ENCODE peak calls at places on chromosomes 2 and 18, in four cellular contexts. V is mesendoderm, U is IMR-90, D is H1. C is an unnamed sample.

GRCh38 chr2:45045706-45046105 is 36.5 kb upstream of the SIX2 start:
- DNase-seq in V (no peak), U (no peak), D (no peak), C (no peak)

GRCh38 chr2:218986148-218986761 is 1.3 kb upstream of the FEV start:
- DNase-seq in V (no peak), U (no peak), D (no peak), C (no peak)

GRCh38 chr2:232276084-232276738 is 102.3 kb upstream of the ALPP start:
- DNase-seq in V (peak; percentile 47), U (no peak), D (no peak), C (no peak)

GRCh38 chr2:54824582-54824981 is 101.1 kb downstream of the EML6 start:
- DNase-seq in V (no peak), U (no peak), D (no peak), C (no peak)

GRCh38 chr18:11251891-11252270 is 102.5 kb upstream of the PIEZO2 start:
- DNase-seq in V (no peak), U (peak; percentile 18), D (no peak), C (no peak)

GRCh38 chr18:47345996-47346395 is 94.5 kb upstream of the SKOR2 start:
- DNase-seq in V (no peak), U (no peak), D (no peak), C (no peak)

GRCh38 chr2:1854747-1855146 is 110.4 kb upstream of the PXDN start:
- DNase-seq in V (peak; percentile 90), U (peak; percentile 11), D (peak; percentile 75), C (peak; percentile 80)

GRCh38 chr2:236939271-236939670 is 146.4 kb upstream of the COPS8 start:
- DNase-seq in V (no peak), U (no peak), D (peak; percentile 24), C (no peak)

GRCh38 chr2:201116959-201117734 is 1.2 kb downstream of the CFLAR start:
- DNase-seq in V (peak; percentile 26), U (peak; percentile 86), D (no peak), C (no peak)

GRCh38 chr2:178796079-178796677 is 11.0 kb downstream of the TTN start:
- DNase-seq in V (no peak), U (peak; percentile 50), D (no peak), C (no peak)

GRCh38 chr2:187654535-187654934 is 100.3 kb upstream of the TFPI start:
- DNase-seq in V (no peak), U (no peak), D (no peak), C (peak; percentile 56)

GRCh38 chr2:240956935-240957655 is 41.3 kb upstream of the SNED1 start:
- DNase-seq in V (no peak), U (no peak), D (peak; percentile 45), C (peak; percentile 20)

GRCh38 chr2:8684885-8685696 is 3.2 kb downstream of the ID2 start:
- DNase-seq in V (peak; percentile 92), U (peak; percentile 52), D (peak; percentile 80), C (peak; percentile 75)

GRCh38 chr2:120771556-120772208 is 36.0 kb downstream of the GLI2 start:
- DNase-seq in V (peak; percentile 54), U (peak; percentile 95), D (no peak), C (no peak)

GRCh38 chr2:145653553-145653952 is 1133.6 kb upstream of the ZEB2 start:
- DNase-seq in V (no peak), U (peak; percentile 5), D (no peak), C (no peak)

GRCh38 chr2:53315170-53315569 is 452.4 kb upstream of the CHAC2 start:
- DNase-seq in V (no peak), U (no peak), D (no peak), C (no peak)

GRCh38 chr2:215611609-215612386 is 175.9 kb upstream of the FN1 start:
- DNase-seq in V (no peak), U (no peak), D (no peak), C (no peak)

GRCh38 chr2:215614296-215614695 is 178.4 kb upstream of the FN1 start:
- DNase-seq in V (no peak), U (no peak), D (no peak), C (no peak)

GRCh38 chr2:215615067-215615828 is 179.4 kb upstream of the FN1 start:
- DNase-seq in V (no peak), U (no peak), D (no peak), C (no peak)

GRCh38 chr2:215612770-215613169 is 176.9 kb upstream of the FN1 start:
- DNase-seq in V (peak; percentile 70), U (peak; percentile 91), D (no peak), C (no peak)

DNA sequence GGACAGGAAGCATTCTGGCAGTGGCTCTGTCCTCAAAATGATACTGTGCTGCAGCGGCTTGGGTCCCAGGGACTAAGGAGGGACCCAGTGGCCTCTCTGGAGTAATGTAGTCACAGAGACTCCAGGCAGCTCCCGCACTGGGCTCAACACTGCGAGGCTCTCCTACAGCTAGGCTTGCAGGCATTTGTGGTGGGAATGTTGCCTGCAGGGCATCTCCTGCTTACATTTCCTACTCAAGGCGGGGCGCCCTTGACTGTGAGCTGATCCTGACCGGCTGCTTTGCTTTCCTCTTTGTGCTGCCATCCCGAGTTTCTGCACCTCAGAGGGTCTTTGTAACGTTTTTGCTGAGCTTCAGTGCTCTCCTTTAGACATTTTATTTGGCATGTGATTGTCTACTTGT is 177.4 kb upstream of the FN1 start:
- DNase-seq in V (peak; percentile 93), U (peak; percentile 76), D (no peak), C (peak; percentile 89)
- H2BK5ac ChIP-seq in V (no peak overlapping the region), U (peak overlapping the region; percentile 77), D (no peak overlapping the region), C (no peak overlapping the region)

DNA sequence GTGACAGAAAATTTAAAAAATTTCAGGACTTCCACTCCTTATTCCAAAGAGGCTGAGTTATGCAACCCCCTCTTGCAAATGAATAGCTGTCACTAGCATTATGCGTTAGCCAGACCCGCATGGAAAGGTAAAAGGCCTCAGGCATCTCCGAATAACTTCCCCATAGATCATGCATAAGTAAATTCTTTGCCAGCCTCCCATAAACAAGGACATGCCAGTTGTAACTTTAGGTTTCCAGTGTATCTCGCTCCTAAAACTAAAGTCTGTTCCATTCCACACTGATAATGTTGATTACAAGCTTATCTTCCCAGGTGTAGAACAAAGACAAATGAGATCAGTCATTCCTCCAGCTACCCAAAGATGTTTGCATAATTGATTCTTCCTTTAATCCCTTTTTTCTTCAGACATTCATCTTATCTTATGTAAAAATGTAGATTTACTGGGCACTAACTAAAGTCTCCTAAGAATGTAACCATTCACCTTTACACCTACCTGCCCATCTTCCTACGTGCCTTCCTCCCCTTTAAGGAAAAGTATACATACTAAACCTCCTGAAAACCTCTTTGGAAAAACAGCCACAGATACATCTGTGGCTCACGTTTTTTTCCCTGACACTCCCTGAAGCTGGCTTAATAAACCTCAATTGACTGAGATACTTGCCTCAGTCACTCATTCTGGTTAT is 13.6 kb upstream of the NFU1 start:
- DNase-seq in V (peak; percentile 93), U (no peak), D (no peak), C (no peak)
- H4K5ac ChIP-seq in V (no peak overlapping the region), U (no peak overlapping the region), D (no peak overlapping the region), C (no peak overlapping the region)

GRCh38 chr2:26312471-26312870 is 33.5 kb upstream of the SELENOI start:
- DNase-seq in V (no peak), U (no peak), D (no peak), C (no peak)

GRCh38 chr2:26316041-26316440 is 29.9 kb upstream of the SELENOI start:
- DNase-seq in V (peak; percentile 39), U (no peak), D (no peak), C (no peak)

GRCh38 chr2:26316845-26317244 is 29.1 kb upstream of the SELENOI start:
- DNase-seq in V (no peak), U (no peak), D (no peak), C (no peak)

GRCh38 chr2:26314243-26314642 is 31.7 kb upstream of the SELENOI start:
- DNase-seq in V (peak; percentile 47), U (no peak), D (no peak), C (peak; percentile 64)

DNA sequence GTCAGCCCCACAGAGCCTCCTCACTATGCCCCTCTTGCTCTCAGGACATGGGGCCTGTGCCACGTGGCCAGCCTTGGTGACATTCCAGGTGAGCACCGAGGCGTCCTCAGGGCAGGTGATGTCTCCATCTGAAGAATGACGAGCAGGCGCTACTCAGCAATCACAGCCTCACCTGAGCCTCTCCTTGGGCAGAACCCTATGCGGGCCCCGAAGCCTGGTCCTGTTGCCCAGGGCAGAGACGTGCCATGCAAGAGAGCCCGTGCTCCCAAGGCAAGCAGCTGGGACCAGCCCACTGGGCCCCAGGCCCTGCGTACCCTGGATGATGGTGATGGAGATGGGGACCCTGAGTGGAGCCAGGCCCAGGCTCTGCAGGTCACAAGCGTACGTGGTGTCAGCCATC is 32.5 kb upstream of the SELENOI start:
- DNase-seq in V (no peak), U (no peak), D (no peak), C (no peak)
- H2BK15ac ChIP-seq in V (no peak overlapping the region), U (no peak overlapping the region), D (no peak overlapping the region), C (no peak overlapping the region)

DNA sequence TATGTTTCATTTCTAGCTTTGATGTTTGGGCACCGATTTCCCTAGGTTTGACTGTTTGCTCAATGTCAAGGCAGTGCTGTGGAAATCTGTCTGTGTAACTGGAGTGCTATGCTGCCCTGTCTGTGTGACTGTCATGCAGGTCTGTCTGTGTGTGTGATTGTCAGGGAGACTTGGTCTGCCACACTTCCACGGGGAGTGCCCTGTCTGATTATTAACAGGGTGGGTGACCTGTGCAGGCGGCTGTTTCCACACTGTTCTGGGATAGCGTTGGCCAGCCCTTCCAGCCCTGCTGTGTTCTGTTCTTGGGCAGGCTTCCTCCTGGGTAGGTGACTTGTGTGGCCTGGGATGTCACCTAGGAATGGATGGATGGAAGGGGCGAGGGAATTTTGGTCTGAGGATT is 85.3 kb downstream of the FHOD3 start:
- DNase-seq in V (no peak), U (no peak), D (no peak), C (no peak)
- H2BK5ac ChIP-seq in V (no peak overlapping the region), U (no peak overlapping the region), D (no peak overlapping the region), C (no peak overlapping the region)

GRCh38 chr18:8673276-8674209 is 31.8 kb upstream of the MTCL1 start:
- DNase-seq in V (no peak), U (peak; percentile 35), D (no peak), C (no peak)

GRCh38 chr18:8675057-8675456 is 30.3 kb upstream of the MTCL1 start:
- DNase-seq in V (no peak), U (no peak), D (no peak), C (no peak)

GRCh38 chr18:8667846-8668245 is 37.5 kb upstream of the MTCL1 start:
- DNase-seq in V (no peak), U (peak; percentile 72), D (no peak), C (no peak)

GRCh38 chr18:8668381-8668780 is 37.0 kb upstream of the MTCL1 start:
- DNase-seq in V (no peak), U (no peak), D (no peak), C (no peak)

GRCh38 chr18:8669571-8669970 is 35.8 kb upstream of the MTCL1 start:
- DNase-seq in V (no peak), U (no peak), D (no peak), C (no peak)
- H4K5ac ChIP-seq in V (no peak overlapping the region), U (no peak overlapping the region), D (no peak overlapping the region), C (no peak overlapping the region)

DNA sequence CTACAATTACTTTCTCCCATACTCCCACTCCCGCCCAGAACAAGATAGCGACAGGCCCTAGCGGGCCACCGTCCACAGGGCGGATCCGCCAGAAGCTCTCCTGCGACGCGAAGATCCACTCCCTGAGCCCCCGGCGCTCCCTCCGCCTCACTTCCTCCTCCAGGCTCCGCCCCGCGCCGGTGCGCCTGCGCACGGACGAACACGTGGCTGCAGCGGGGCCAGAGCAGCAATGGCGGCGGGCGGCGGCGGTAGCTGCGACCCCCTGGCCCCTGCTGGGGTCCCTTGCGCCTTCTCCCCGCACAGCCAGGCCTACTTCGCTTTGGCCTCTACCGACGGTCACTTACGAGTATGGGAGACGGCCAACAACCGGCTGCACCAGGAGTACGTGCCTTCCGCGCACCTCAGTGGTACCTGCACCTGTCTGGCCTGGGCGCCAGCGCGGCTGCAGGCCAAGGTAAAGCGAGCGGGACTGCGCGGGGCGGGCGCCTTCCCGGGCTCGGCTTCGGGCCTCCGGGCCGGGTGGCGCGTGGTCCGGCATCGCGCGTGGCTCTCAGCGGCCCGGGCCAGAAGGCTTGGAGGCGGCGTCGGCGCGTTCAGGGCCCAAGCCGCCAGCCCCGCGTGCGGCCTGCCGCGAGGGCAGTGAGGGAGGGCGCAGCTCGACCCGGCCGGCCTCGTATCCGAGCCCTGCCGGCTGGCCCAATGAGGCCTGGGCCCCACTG is at the start of gene WDR43:
- DNase-seq in V (peak; percentile 99), U (peak; percentile 99), D (peak; percentile 96), C (peak; percentile 99)
- H2BK15ac ChIP-seq in V (no peak within 1 kb of the TSS), U (no peak within 1 kb of the TSS), D (no peak within 1 kb of the TSS), C (no peak within 1 kb of the TSS)

C was measured in H9.